ENCODE peak calls at places on chromosomes 7 and 10, in four cellular contexts. A is MM.1S, K is IMR-90, G is fibroblast of the aortic adventitia. X is an unnamed sample.

GRCh38 chr10:34713875-34714274 is 101.2 kb downstream of the PARD3 start:
- DNase-seq in A (no peak), K (peak), G (peak), X (no peak)

GRCh38 chr10:28975891-28976471 is 298.7 kb downstream of the BAMBI start:
- DNase-seq in A (no peak), K (peak), G (peak), X (no peak)

GRCh38 chr10:26454891-26455290 is 16.8 kb downstream of the APBB1IP start:
- DNase-seq in A (no peak), K (no peak), G (no peak), X (no peak)

GRCh38 chr7:69276011-69276729 is 322.1 kb upstream of the AUTS2 start:
- DNase-seq in A (no peak), K (no peak), G (peak), X (no peak)

GRCh38 chr10:97479939-97480338 is 18.3 kb downstream of the MMS19 start:
- DNase-seq in A (no peak), K (no peak), G (no peak), X (no peak)

GRCh38 chr10:91799580-91799975 is 1.4 kb downstream of the TNKS2 start:
- DNase-seq in A (no peak), K (peak), G (no peak), X (no peak)

GRCh38 chr7:75638607-75639070 is 100.1 kb downstream of the HIP1 start:
- DNase-seq in A (no peak), K (peak), G (peak), X (peak)

GRCh38 chr7:44378744-44379143 is 53.4 kb upstream of the CAMK2B start:
- DNase-seq in A (no peak), K (peak), G (peak), X (peak)

GRCh38 chr7:44236333-44236728 is 35.6 kb downstream of the YKT6 start:
- DNase-seq in A (no peak), K (no peak), G (no peak), X (no peak)

GRCh38 chr7:33072471-33072870 is 9.9 kb upstream of the NT5C3A start:
- DNase-seq in A (no peak), K (peak), G (peak), X (no peak)

GRCh38 chr10:95260397-95260881 is 30.4 kb downstream of the PDLIM1 start:
- DNase-seq in A (peak), K (peak), G (peak), X (peak)

GRCh38 chr7:91054374-91054773 is 209.9 kb upstream of the FZD1 start:
- DNase-seq in A (no peak), K (peak), G (no peak), X (no peak)

GRCh38 chr7:104548861-104549260 is 220.5 kb downstream of the LHFPL3 start:
- DNase-seq in A (no peak), K (no peak), G (no peak), X (no peak)

GRCh38 chr7:138004046-138004445 is 2.2 kb upstream of the CREB3L2 start:
- DNase-seq in A (no peak), K (no peak), G (no peak), X (no peak)

GRCh38 chr7:71768470-71768869 is 636.5 kb downstream of the GALNT17 start:
- DNase-seq in A (no peak), K (no peak), G (no peak), X (no peak)

GRCh38 chr10:71748671-71749191 is 24.6 kb downstream of the VSIR start:
- DNase-seq in A (peak), K (no peak), G (peak), X (peak)

GRCh38 chr7:32357535-32358277 is 132.5 kb downstream of the LSM5 start:
- DNase-seq in A (no peak), K (no peak), G (no peak), X (no peak)

GRCh38 chr7:79912213-79912633 is 222.4 kb upstream of the GNAI1 start:
- DNase-seq in A (no peak), K (no peak), G (no peak), X (no peak)

GRCh38 chr7:128032605-128033235 is 1.5 kb upstream of the LRRC4 start:
- DNase-seq in A (no peak), K (peak), G (no peak), X (peak)

GRCh38 chr7:149790146-149790548 is 16.8 kb upstream of the ZNF467 start:
- DNase-seq in A (no peak), K (no peak), G (no peak), X (peak)

GRCh38 chr7:74542558-74543117 is 88.9 kb downstream of the GTF2IRD1 start:
- DNase-seq in A (no peak), K (no peak), G (no peak), X (no peak)

GRCh38 chr10:111086602-111087001 is 9.8 kb downstream of the ADRA2A start:
- DNase-seq in A (no peak), K (no peak), G (no peak), X (no peak)

GRCh38 chr10:16227674-16228073 is 209.1 kb upstream of the PTER start:
- DNase-seq in A (no peak), K (no peak), G (no peak), X (no peak)

GRCh38 chr7:110875346-110875745 is 215.6 kb upstream of the LRRN3 start:
- DNase-seq in A (no peak), K (no peak), G (no peak), X (no peak)

GRCh38 chr7:110868458-110868857 is 222.5 kb upstream of the LRRN3 start:
- DNase-seq in A (no peak), K (no peak), G (no peak), X (no peak)

GRCh38 chr7:110871856-110872255 is 219.1 kb upstream of the LRRN3 start:
- DNase-seq in A (no peak), K (no peak), G (no peak), X (no peak)

GRCh38 chr7:110870926-110871325 is 220.0 kb upstream of the LRRN3 start:
- DNase-seq in A (no peak), K (no peak), G (no peak), X (no peak)
- TF ChIP-seq CTCF in A (no peak), K (no peak), G (no peak), X (no peak)

GRCh38 chr7:64946772-64947171 is 43.7 kb downstream of the ZNF273 start:
- DNase-seq in A (no peak), K (peak), G (no peak), X (no peak)
- TF ChIP-seq CTCF in A (no peak), K (peak), G (no peak), X (no peak)

DNA sequence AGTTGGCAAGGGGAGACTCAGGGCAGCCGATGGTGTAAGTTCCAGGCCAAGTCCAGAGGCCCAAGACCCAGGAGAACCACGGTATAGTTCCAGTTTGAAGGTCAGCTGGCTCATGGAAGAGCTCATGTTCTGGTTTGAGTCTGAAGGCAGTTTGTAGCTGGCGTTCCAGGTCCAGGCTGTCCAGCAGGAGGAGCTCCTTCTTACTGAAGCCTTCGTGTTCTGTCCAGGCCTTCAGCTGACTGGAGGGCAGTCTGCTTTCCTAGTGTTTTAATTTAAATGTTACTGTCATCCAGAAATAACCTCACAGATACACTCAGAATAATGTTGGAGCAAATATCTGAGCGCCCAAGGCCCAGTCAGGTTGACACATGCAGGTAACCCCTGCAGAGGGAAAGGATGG is 4.2 kb downstream of the SUN1 start:
- DNase-seq in A (no peak), K (peak), G (peak), X (no peak)
- TF ChIP-seq CTCF in A (no peak), K (peak), G (peak), X (no peak)

GRCh38 chr7:38889872-38890432 is 19.0 kb downstream of the VPS41 start:
- DNase-seq in A (no peak), K (no peak), G (no peak), X (no peak)
- TF ChIP-seq CTCF in A (peak), K (no peak), G (peak), X (no peak)

GRCh38 chr10:79507436-79508167 is 4.7 kb upstream of the EIF5AL1 start:
- DNase-seq in A (no peak), K (no peak), G (no peak), X (no peak)

GRCh38 chr10:79505771-79506351 is 6.5 kb upstream of the EIF5AL1 start:
- DNase-seq in A (no peak), K (no peak), G (no peak), X (no peak)

GRCh38 chr10:79496896-79497295 is 15.4 kb upstream of the EIF5AL1 start:
- DNase-seq in A (no peak), K (no peak), G (no peak), X (no peak)

GRCh38 chr10:79498431-79498830 is 13.9 kb upstream of the EIF5AL1 start:
- DNase-seq in A (no peak), K (no peak), G (no peak), X (no peak)

GRCh38 chr10:79502561-79503309 is 9.6 kb upstream of the EIF5AL1 start:
- DNase-seq in A (no peak), K (no peak), G (no peak), X (no peak)
- TF ChIP-seq CTCF in A (no peak), K (peak), G (peak), X (no peak)

DNA sequence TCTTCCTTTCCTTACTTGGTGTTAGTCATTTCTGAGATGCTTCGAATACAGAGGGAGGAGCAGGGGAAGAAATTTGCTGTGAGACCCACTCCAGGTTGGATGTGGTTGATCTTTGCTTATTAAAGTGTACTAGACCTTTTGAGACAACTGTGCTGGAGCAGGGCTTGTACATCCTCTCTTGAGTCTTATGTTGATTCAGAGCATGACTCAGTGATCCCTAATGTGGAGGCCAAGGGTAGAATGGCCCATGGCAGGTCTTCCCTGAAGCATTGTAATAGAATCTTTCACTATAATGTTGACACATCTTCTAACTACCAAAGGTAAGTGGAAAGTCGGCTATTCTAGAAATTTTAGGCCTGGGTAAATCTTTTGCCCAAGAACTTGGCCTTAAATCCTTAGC is 17.0 kb upstream of the SFR1 start:
- DNase-seq in A (no peak), K (peak), G (no peak), X (no peak)
- TF ChIP-seq CTCF in A (no peak), K (no peak), G (no peak), X (no peak)

X was measured in GM13976.